ENCODE peak calls at places on chromosomes 3 and 15, in five cellular contexts. One of them, this sample, is unnamed.

GRCh38 chr3:12436514-12437222 is 47.6 kb upstream of the TSEN2 start:
- DNase-seq in neuronal stem cell: no peak
- DNase-seq in mesenchymal stem cell: no peak
- DNase-seq in H9: no peak
- DNase-seq in trophoblast cell: no peak
- DNase-seq in this sample: peak

GRCh38 chr15:92924216-92924615 is 24.1 kb downstream of the CHD2 start:
- DNase-seq in mesenchymal stem cell: no peak
- DNase-seq in trophoblast cell: no peak
- DNase-seq in H9: no peak
- DNase-seq in neuronal stem cell: no peak
- DNase-seq in this sample: no peak

GRCh38 chr3:188472331-188472730 is 318.4 kb downstream of the LPP start:
- DNase-seq in neuronal stem cell: no peak
- DNase-seq in mesenchymal stem cell: no peak
- DNase-seq in H9: no peak
- DNase-seq in trophoblast cell: no peak
- DNase-seq in this sample: peak

GRCh38 chr3:78908236-78908635 is 859.6 kb downstream of the ROBO1 start:
- DNase-seq in trophoblast cell: no peak
- DNase-seq in mesenchymal stem cell: no peak
- DNase-seq in H9: no peak
- DNase-seq in neuronal stem cell: no peak
- DNase-seq in this sample: peak

GRCh38 chr3:37701729-37702128 is 160.0 kb upstream of the CTDSPL start:
- DNase-seq in mesenchymal stem cell: no peak
- DNase-seq in trophoblast cell: no peak
- DNase-seq in neuronal stem cell: no peak
- DNase-seq in H9: no peak
- DNase-seq in this sample: no peak

GRCh38 chr3:39113291-39113690 is 5.8 kb downstream of the TTC21A start:
- DNase-seq in neuronal stem cell: no peak
- DNase-seq in trophoblast cell: no peak
- DNase-seq in mesenchymal stem cell: no peak
- DNase-seq in H9: no peak
- DNase-seq in this sample: no peak

GRCh38 chr3:46435327-46435726 is 28.3 kb downstream of the CCRL2 start:
- DNase-seq in H9: no peak
- DNase-seq in mesenchymal stem cell: no peak
- DNase-seq in trophoblast cell: peak
- DNase-seq in neuronal stem cell: no peak
- DNase-seq in this sample: no peak

GRCh38 chr15:37105795-37106333 is 5.5 kb upstream of the MEIS2 start:
- DNase-seq in H9: no peak
- DNase-seq in trophoblast cell: no peak
- DNase-seq in neuronal stem cell: peak
- DNase-seq in mesenchymal stem cell: no peak
- DNase-seq in this sample: no peak

GRCh38 chr15:73994912-73995622 is 551 bp downstream of the PML start:
- DNase-seq in neuronal stem cell: no peak
- DNase-seq in H9: no peak
- DNase-seq in mesenchymal stem cell: peak
- DNase-seq in trophoblast cell: peak
- DNase-seq in this sample: no peak

GRCh38 chr3:132038198-132038825 is 3.5 kb upstream of the CPNE4 start:
- DNase-seq in H9: no peak
- DNase-seq in neuronal stem cell: no peak
- DNase-seq in mesenchymal stem cell: peak
- DNase-seq in trophoblast cell: peak
- DNase-seq in this sample: peak

GRCh38 chr3:14466179-14466903 is 63.9 kb downstream of the SLC6A6 start:
- DNase-seq in mesenchymal stem cell: no peak
- DNase-seq in neuronal stem cell: no peak
- DNase-seq in H9: no peak
- DNase-seq in trophoblast cell: no peak
- DNase-seq in this sample: no peak

GRCh38 chr3:172675371-172676193 is 35.3 kb downstream of the NCEH1 start:
- DNase-seq in mesenchymal stem cell: peak
- DNase-seq in trophoblast cell: peak
- DNase-seq in neuronal stem cell: peak
- DNase-seq in H9: no peak
- DNase-seq in this sample: peak

GRCh38 chr3:159764211-159765024 is 224.2 kb upstream of the IL12A start:
- DNase-seq in mesenchymal stem cell: peak
- DNase-seq in trophoblast cell: peak
- DNase-seq in H9: no peak
- DNase-seq in neuronal stem cell: peak
- DNase-seq in this sample: peak

GRCh38 chr15:96736384-96736783 is 405.9 kb downstream of the NR2F2 start:
- DNase-seq in mesenchymal stem cell: peak
- DNase-seq in trophoblast cell: peak
- DNase-seq in H9: no peak
- DNase-seq in neuronal stem cell: no peak
- DNase-seq in this sample: no peak

GRCh38 chr3:61594978-61595687 is 33.8 kb downstream of the PTPRG start:
- DNase-seq in H9: no peak
- DNase-seq in trophoblast cell: no peak
- DNase-seq in neuronal stem cell: no peak
- DNase-seq in mesenchymal stem cell: peak
- DNase-seq in this sample: peak

GRCh38 chr3:43079536-43080332 is 26.1 kb downstream of the POMGNT2 start:
- DNase-seq in trophoblast cell: no peak
- DNase-seq in neuronal stem cell: no peak
- DNase-seq in mesenchymal stem cell: no peak
- DNase-seq in H9: no peak
- DNase-seq in this sample: no peak

GRCh38 chr15:70068783-70069565 is 28.7 kb downstream of the TLE3 start:
- DNase-seq in neuronal stem cell: no peak
- DNase-seq in trophoblast cell: no peak
- DNase-seq in mesenchymal stem cell: no peak
- DNase-seq in H9: no peak
- DNase-seq in this sample: no peak

GRCh38 chr3:57852896-57853295 is 96.8 kb downstream of the SLMAP start:
- DNase-seq in H9: no peak
- DNase-seq in mesenchymal stem cell: peak
- DNase-seq in neuronal stem cell: no peak
- DNase-seq in trophoblast cell: peak
- DNase-seq in this sample: peak

GRCh38 chr3:63032876-63033275 is 157.7 kb upstream of the CADPS start:
- DNase-seq in neuronal stem cell: no peak
- DNase-seq in mesenchymal stem cell: no peak
- DNase-seq in H9: no peak
- DNase-seq in trophoblast cell: peak
- DNase-seq in this sample: no peak

GRCh38 chr3:184003187-184003967 is 14.3 kb downstream of the ABCC5 start:
- DNase-seq in trophoblast cell: peak
- DNase-seq in H9: no peak
- DNase-seq in mesenchymal stem cell: peak
- DNase-seq in neuronal stem cell: no peak
- DNase-seq in this sample: peak

GRCh38 chr3:169308654-169309325 is 354.7 kb downstream of the MECOM start:
- DNase-seq in H9: no peak
- DNase-seq in neuronal stem cell: no peak
- DNase-seq in trophoblast cell: no peak
- DNase-seq in mesenchymal stem cell: no peak
- DNase-seq in this sample: peak

DNA sequence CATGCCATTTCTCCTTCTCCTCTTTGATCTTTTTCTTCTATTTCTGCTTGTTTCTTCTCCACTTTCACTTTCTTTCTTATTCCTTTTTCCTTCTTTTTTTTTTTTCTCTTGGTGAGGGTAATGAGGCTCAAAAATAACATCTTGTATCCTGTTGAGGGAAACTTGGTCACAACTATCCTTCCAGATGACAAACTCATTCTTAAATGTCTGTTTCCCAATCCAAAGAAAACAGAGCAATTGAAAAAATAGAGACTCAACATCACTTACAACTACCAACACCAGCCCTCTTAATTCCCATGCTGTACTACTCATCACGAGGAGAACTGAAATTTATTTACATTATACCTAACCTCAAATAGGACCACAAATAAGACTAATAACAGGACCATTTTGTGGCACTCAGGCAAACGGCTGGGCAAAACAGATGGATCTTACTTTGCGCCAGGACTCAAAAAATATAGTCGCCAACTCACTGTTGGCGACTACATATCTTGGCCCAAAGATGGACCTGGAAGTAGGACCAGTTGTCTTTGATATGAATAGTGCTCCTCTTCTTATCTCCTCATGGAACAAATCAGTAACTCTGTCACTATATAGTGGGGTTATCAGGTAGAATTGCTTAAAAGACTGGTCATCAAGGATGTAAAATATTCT is 343.9 kb downstream of the ZBTB20 start:
- DNase-seq in H9: no peak
- DNase-seq in trophoblast cell: no peak
- DNase-seq in mesenchymal stem cell: no peak
- DNase-seq in neuronal stem cell: no peak
- DNase-seq in this sample: no peak
- H2BK120ac ChIP-seq in H9: no peak
- H2BK120ac ChIP-seq in trophoblast cell: no peak
- H2BK120ac ChIP-seq in mesenchymal stem cell: no peak
- H2BK120ac ChIP-seq in neuronal stem cell: no peak
- H2BK120ac ChIP-seq in this sample: no peak

DNA sequence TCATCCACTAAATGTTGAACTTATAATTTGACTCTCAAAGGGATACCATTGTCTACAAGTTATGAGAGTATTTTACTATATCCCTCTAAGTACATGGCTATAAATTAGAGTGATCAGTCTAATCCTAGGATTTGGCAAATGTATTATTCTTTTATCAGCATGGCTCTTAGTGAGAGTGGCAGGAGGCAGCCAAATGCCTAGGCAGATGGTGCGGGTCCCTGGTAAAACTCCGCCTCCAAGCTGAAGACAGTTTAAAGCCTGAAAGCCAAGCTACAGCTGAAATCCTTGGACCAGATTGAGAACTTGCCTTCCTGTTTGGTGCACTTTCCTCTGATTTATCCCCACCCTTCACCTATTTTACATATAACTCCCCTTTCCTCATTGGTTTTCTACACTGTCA is 631.9 kb downstream of the SQOR start:
- DNase-seq in H9: no peak
- DNase-seq in mesenchymal stem cell: no peak
- DNase-seq in trophoblast cell: no peak
- DNase-seq in neuronal stem cell: no peak
- DNase-seq in this sample: no peak
- H4K91ac ChIP-seq in H9: no peak
- H4K91ac ChIP-seq in mesenchymal stem cell: no peak
- H4K91ac ChIP-seq in trophoblast cell: no peak
- H4K91ac ChIP-seq in neuronal stem cell: no peak
- H4K91ac ChIP-seq in this sample: no peak

GRCh38 chr3:123789160-123789559 is 95.0 kb downstream of the MYLK start:
- DNase-seq in mesenchymal stem cell: peak
- DNase-seq in neuronal stem cell: no peak
- DNase-seq in trophoblast cell: no peak
- DNase-seq in H9: no peak
- DNase-seq in this sample: no peak
- H2BK120ac ChIP-seq in mesenchymal stem cell: peak
- H2BK120ac ChIP-seq in neuronal stem cell: no peak
- H2BK120ac ChIP-seq in trophoblast cell: peak
- H2BK120ac ChIP-seq in H9: no peak
- H2BK120ac ChIP-seq in this sample: peak

GRCh38 chr3:194102436-194102835 is 33.5 kb upstream of the HES1 start:
- DNase-seq in H9: no peak
- DNase-seq in mesenchymal stem cell: no peak
- DNase-seq in neuronal stem cell: no peak
- DNase-seq in trophoblast cell: no peak
- DNase-seq in this sample: no peak

GRCh38 chr3:194100856-194101390 is 35.0 kb upstream of the HES1 start:
- DNase-seq in trophoblast cell: no peak
- DNase-seq in neuronal stem cell: no peak
- DNase-seq in H9: no peak
- DNase-seq in mesenchymal stem cell: no peak
- DNase-seq in this sample: no peak

GRCh38 chr3:194104041-194104751 is 31.8 kb upstream of the HES1 start:
- DNase-seq in neuronal stem cell: no peak
- DNase-seq in H9: no peak
- DNase-seq in mesenchymal stem cell: no peak
- DNase-seq in trophoblast cell: no peak
- DNase-seq in this sample: no peak

GRCh38 chr3:194103475-194103874 is 32.5 kb upstream of the HES1 start:
- DNase-seq in mesenchymal stem cell: no peak
- DNase-seq in H9: no peak
- DNase-seq in trophoblast cell: no peak
- DNase-seq in neuronal stem cell: no peak
- DNase-seq in this sample: no peak

GRCh38 chr3:194101592-194102432 is 34.1 kb upstream of the HES1 start:
- DNase-seq in mesenchymal stem cell: no peak
- DNase-seq in neuronal stem cell: no peak
- DNase-seq in trophoblast cell: no peak
- DNase-seq in H9: no peak
- DNase-seq in this sample: no peak
- H4K91ac ChIP-seq in mesenchymal stem cell: peak
- H4K91ac ChIP-seq in neuronal stem cell: no peak
- H4K91ac ChIP-seq in trophoblast cell: no peak
- H4K91ac ChIP-seq in H9: no peak
- H4K91ac ChIP-seq in this sample: no peak

DNA sequence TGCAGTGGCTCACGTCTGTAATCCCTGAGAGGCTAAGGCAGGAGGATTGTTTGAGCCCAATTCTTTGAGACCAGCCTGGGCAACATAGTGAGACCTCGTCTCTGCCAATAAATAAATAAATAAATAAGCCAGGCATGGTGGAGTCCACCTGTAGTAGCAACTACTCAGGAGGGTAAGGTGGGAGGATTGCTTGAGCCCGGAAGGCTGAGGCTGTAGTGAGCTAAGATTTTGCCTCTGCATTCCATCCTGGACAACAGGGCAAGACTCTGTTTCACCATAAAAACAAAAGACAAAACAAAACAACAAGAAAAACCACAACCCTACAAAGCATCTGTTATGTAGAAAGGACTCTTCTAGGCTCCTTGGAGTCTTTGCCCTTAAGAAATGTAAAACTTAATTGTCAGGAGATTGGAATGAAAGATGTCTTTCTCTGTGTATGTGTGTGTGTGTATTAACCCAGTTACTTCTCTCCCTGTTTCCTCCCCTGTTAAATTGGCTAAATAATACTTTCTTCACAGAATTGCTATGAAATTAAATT is 9.5 kb downstream of the NECTIN3 start:
- DNase-seq in trophoblast cell: peak
- DNase-seq in neuronal stem cell: no peak
- DNase-seq in H9: no peak
- DNase-seq in mesenchymal stem cell: peak
- DNase-seq in this sample: peak
- H2BK120ac ChIP-seq in trophoblast cell: no peak
- H2BK120ac ChIP-seq in neuronal stem cell: no peak
- H2BK120ac ChIP-seq in H9: no peak
- H2BK120ac ChIP-seq in mesenchymal stem cell: no peak
- H2BK120ac ChIP-seq in this sample: peak

DNA sequence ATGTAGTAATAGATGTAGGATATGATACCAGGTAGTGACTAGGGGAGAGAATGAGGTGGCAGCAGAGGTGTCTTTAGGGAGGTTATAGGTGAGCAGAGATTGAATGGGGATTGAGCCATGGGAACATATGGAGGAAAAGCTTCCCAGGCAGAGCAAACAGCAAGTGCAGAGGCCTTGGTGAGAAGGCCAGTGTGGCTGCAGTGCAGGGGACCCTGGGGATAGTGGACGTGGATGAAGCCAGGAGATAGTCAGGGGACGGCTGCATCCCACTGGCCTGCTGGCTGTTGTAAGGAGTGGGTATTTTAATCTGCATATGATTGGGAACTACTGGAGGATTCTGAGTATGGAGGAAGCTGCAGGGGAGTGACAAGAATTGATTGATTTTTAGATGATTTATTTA is 62.7 kb upstream of the TRAK1 start:
- DNase-seq in H9: no peak
- DNase-seq in neuronal stem cell: no peak
- DNase-seq in mesenchymal stem cell: no peak
- DNase-seq in trophoblast cell: no peak
- DNase-seq in this sample: no peak
- H4K91ac ChIP-seq in H9: no peak
- H4K91ac ChIP-seq in neuronal stem cell: no peak
- H4K91ac ChIP-seq in mesenchymal stem cell: peak
- H4K91ac ChIP-seq in trophoblast cell: no peak
- H4K91ac ChIP-seq in this sample: no peak

This sample was measured in IMR-90.